ENCODE peak calls at places on chromosomes 5 and 9, in five cellular contexts. F, T, O, B and N are unnamed samples.

GRCh38 chr5:62309107-62309506 is 3.1 kb downstream of the KIF2A start:
- DNase-seq in B (no peak), O (no peak), T (no peak), F (no peak), N (no peak)

GRCh38 chr5:172920447-172920849 is 38.8 kb upstream of the RPL26L1 start:
- DNase-seq in T (peak; percentile 100), O (no peak), F (no peak), B (no peak), N (no peak)

GRCh38 chr9:107144475-107144874 is 138.6 kb upstream of the RAD23B start:
- DNase-seq in B (no peak), T (no peak), O (no peak), F (no peak), N (no peak)

GRCh38 chr5:30401479-30402058 is 791.9 kb upstream of the CDH6 start:
- DNase-seq in T (peak; percentile 48), O (no peak), F (no peak), B (no peak), N (peak; percentile 19)

GRCh38 chr9:107805198-107805597 is 315.6 kb upstream of the KLF4 start:
- DNase-seq in B (no peak), F (no peak), T (no peak), O (no peak), N (no peak)

GRCh38 chr5:114402206-114402605 is 40.3 kb downstream of the KCNN2 start:
- DNase-seq in B (no peak), O (no peak), T (no peak), F (no peak), N (no peak)

GRCh38 chr9:107952773-107953172 is 463.2 kb upstream of the KLF4 start:
- DNase-seq in T (no peak), F (no peak), B (no peak), O (no peak), N (no peak)

GRCh38 chr9:75088646-75089368 is 493 bp downstream of the OSTF1 start:
- DNase-seq in T (peak; percentile 68), O (peak; percentile 36), B (peak; percentile 58), F (peak; percentile 36), N (peak; percentile 66)

GRCh38 chr5:175573493-175574269 is 84.2 kb upstream of the HRH2 start:
- DNase-seq in F (no peak), O (no peak), B (no peak), T (no peak), N (no peak)

GRCh38 chr5:140141241-140141640 is 15.5 kb downstream of the IGIP start:
- DNase-seq in O (no peak), F (peak; percentile 39), B (no peak), T (peak; percentile 59), N (no peak)
- TF ChIP-seq POLR2A in O (no peak), F (no peak), B (no peak), T (no peak), N (no peak)

DNA sequence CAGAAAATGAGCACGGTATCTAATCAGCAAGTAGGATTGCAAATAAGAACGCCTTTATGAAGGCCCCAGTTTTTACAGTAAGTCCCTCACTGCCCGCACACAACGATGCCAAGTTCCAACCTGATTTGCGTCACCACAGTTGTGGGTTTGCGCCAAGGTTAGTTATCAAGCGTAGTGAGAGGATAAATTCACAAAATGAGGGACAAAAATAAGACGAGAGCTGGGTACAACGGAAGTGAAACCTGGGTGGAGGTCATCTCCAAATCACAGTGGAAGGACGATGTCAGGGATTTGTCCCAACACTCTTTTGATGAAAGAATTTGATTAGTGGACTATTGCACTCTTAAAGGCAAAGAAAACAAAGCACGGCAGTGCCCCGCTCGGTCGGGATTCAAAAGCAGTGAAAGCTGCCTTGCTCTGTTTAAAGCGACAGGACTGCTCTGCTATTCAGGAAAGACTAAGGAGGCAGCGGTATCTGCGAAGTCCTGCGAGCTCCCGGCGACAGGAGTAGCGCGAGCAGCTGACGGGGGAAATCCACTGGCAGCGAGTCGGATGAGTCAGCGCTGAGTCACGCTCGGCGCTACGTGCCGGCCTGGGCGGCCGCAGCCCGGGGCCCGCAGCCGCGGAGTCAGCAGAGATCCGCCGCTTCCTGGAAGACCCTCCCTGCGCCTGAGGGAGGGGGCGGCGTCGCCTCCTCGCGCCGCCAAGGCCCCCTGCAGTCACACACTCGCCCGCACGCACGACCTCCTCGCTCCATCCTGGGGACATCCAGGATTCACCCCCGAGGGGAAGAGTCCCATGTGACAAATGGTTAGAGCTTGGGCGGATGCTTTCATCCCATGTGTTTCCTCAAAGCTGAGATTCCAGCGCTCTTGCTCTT is 102.8 kb downstream of the ARRDC3 start:
- DNase-seq in O (peak; percentile 65), F (peak; percentile 86), B (peak; percentile 95), T (peak; percentile 99), N (peak; percentile 84)
- TF ChIP-seq POLR2A in O (peak; percentile 65), F (peak; percentile 6), B (peak; percentile 48), T (peak; percentile 94), N (peak; percentile 43)

GRCh38 chr5:178590141-178590923 is at the start of gene COL23A1:
- DNase-seq in B (no peak), T (peak; percentile 43), F (peak; percentile 46), O (no peak), N (peak; percentile 51)
- TF ChIP-seq POLR2A in B (no peak), T (no peak), F (no peak), O (no peak), N (no peak)

DNA sequence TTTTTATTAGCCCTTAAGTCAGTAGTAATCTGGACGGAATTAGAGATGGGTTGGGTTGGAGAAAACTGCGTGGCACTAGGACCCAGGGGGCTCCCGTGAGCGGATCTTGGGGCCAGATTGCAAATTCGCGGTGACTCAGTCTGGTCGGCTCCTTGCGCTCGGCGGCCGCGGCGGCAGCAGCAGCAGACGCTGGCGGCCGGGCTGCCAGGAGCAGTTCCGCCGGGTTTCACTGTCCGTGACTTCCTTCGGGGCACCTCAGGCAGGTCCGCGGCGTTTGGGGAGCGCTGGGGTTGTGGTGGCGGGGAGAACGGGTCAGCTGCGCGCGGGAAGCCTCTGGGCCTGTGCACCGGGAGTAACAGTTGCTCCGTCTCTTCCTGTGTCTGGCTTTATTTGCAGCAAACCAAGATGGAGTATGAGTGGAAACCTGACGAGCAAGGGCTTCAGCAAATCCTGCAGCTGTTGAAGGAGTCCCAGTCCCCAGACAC is 31.6 kb downstream of the TNPO1 start:
- DNase-seq in F (peak; percentile 73), T (peak; percentile 93), O (peak; percentile 40), B (peak; percentile 82), N (peak; percentile 91)
- TF ChIP-seq POLR2A in F (peak; percentile 56), T (peak; percentile 94), O (peak; percentile 98), B (peak; percentile 68), N (peak; percentile 95)

GRCh38 chr5:14451866-14452265 is 129.7 kb upstream of the OTULINL start:
- DNase-seq in B (no peak), T (no peak), O (no peak), F (no peak), N (no peak)
- TF ChIP-seq POLR2A in B (no peak), T (no peak), O (no peak), F (no peak), N (no peak)

DNA sequence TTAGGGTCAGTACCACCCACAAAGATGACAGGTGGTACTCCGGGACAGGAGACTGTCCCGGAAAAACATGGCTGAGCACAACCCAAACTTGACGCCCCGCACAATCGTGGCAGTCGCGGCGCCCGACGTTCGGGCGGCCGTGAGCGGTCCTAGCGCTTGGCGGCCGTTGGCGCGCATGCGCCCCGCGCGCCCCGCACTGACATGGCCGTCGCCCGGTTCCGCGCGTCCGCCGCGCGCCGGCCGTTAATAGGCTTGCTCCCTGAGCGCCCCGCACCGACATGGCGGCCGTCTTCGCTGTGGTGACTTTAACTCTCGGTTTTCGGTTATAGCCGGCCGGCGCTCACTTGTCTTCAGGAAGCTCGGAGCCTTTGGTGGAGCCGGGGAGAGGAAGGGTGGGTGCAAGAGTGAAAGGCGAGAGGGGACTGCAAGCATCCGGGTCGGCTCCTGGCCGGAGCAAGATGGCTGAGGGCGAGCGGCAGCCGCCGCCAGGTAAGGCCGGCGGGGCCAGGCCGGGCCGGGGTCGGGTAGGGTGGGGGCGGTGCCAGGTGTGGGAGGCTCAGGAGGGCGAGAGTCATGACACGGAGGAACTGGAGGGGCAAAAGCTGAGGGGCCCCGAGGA is at the start of gene PTPA:
- DNase-seq in B (peak; percentile 86), F (peak; percentile 76), T (peak; percentile 85), O (no peak), N (peak; percentile 97)
- TF ChIP-seq POLR2A in B (peak; percentile 11), F (no peak), T (peak; percentile 8), O (peak; percentile 8), N (peak; percentile 58)

GRCh38 chr9:708556-709432 is 132.7 kb upstream of the DMRT1 start:
- DNase-seq in B (no peak), F (no peak), O (no peak), T (no peak), N (no peak)
- TF ChIP-seq POLR2A in B (no peak), F (no peak), O (no peak), T (no peak), N (no peak)

GRCh38 chr5:1497795-1498622 is 25.8 kb downstream of the LPCAT1 start:
- DNase-seq in B (no peak), T (no peak), F (no peak), O (peak; percentile 77), N (no peak)

GRCh38 chr5:1495525-1495897 is 28.2 kb downstream of the LPCAT1 start:
- DNase-seq in F (no peak), T (no peak), B (no peak), O (no peak), N (no peak)

GRCh38 chr5:1494780-1495524 is 28.8 kb downstream of the LPCAT1 start:
- DNase-seq in B (no peak), O (peak; percentile 74), F (no peak), T (no peak), N (no peak)

GRCh38 chr5:1498623-1499416 is 24.9 kb downstream of the LPCAT1 start:
- DNase-seq in F (no peak), B (no peak), O (peak; percentile 90), T (no peak), N (no peak)

GRCh38 chr5:1497271-1497777 is 26.4 kb downstream of the LPCAT1 start:
- DNase-seq in F (no peak), T (no peak), B (no peak), O (peak; percentile 59), N (no peak)
- TF ChIP-seq POLR2A in F (no peak), T (no peak), B (no peak), O (no peak), N (no peak)

GRCh38 chr9:35518981-35519679 is 29.2 kb downstream of the RUSC2 start:
- DNase-seq in O (no peak), T (peak; percentile 58), F (peak; percentile 76), B (no peak), N (no peak)
- TF ChIP-seq POLR2A in O (no peak), T (peak; percentile 18), F (no peak), B (no peak), N (no peak)